ENCODE peak calls at places on chromosomes 4 and X, in four cellular contexts. One of them, this sample, is unnamed.

GRCh38 chr4:158496030-158496741 is 25.5 kb upstream of the RXFP1 start:
- DNase-seq in OCI-LY7: peak
- DNase-seq in body of pancreas: peak
- DNase-seq in fibroblast of lung: no peak
- DNase-seq in this sample: peak

GRCh38 chrX:10158279-10158939 is 1.6 kb downstream of the CLCN4 start:
- DNase-seq in fibroblast of lung: no peak
- DNase-seq in body of pancreas: peak
- DNase-seq in OCI-LY7: peak
- DNase-seq in this sample: peak

GRCh38 chr4:31045151-31045550 is 325.0 kb downstream of the PCDH7 start:
- DNase-seq in fibroblast of lung: no peak
- DNase-seq in OCI-LY7: no peak
- DNase-seq in body of pancreas: no peak
- DNase-seq in this sample: no peak

GRCh38 chrX:134542485-134542884 is 82.5 kb downstream of the HPRT1 start:
- DNase-seq in fibroblast of lung: peak
- DNase-seq in OCI-LY7: peak
- DNase-seq in body of pancreas: no peak
- DNase-seq in this sample: peak

GRCh38 chrX:134026732-134027311 is 41.4 kb upstream of the GPC3 start:
- DNase-seq in OCI-LY7: no peak
- DNase-seq in body of pancreas: peak
- DNase-seq in fibroblast of lung: peak
- DNase-seq in this sample: peak

GRCh38 chr4:176957353-176958118 is 164.8 kb upstream of the VEGFC start:
- DNase-seq in fibroblast of lung: no peak
- DNase-seq in OCI-LY7: no peak
- DNase-seq in body of pancreas: no peak
- DNase-seq in this sample: no peak

GRCh38 chrX:143788265-143788664 is 67.7 kb upstream of the SPANXN2 start:
- DNase-seq in fibroblast of lung: peak
- DNase-seq in OCI-LY7: peak
- DNase-seq in body of pancreas: no peak
- DNase-seq in this sample: no peak

GRCh38 chr4:127309360-127310095 is 323.2 kb upstream of the INTU start:
- DNase-seq in body of pancreas: no peak
- DNase-seq in fibroblast of lung: peak
- DNase-seq in OCI-LY7: no peak
- DNase-seq in this sample: no peak

GRCh38 chr4:173039617-173040176 is 128.9 kb upstream of the GALNT7 start:
- DNase-seq in body of pancreas: peak
- DNase-seq in fibroblast of lung: peak
- DNase-seq in OCI-LY7: no peak
- DNase-seq in this sample: no peak

GRCh38 chrX:150086371-150086770 is 148.1 kb upstream of the EOLA2 start:
- DNase-seq in fibroblast of lung: no peak
- DNase-seq in OCI-LY7: no peak
- DNase-seq in body of pancreas: no peak
- DNase-seq in this sample: no peak

GRCh38 chr4:183380901-183381300 is 58.7 kb upstream of the CLDN24 start:
- DNase-seq in fibroblast of lung: no peak
- DNase-seq in OCI-LY7: no peak
- DNase-seq in body of pancreas: no peak
- DNase-seq in this sample: no peak

GRCh38 chr4:36235306-36235705 is 9.0 kb downstream of the ARAP2 start:
- DNase-seq in OCI-LY7: no peak
- DNase-seq in fibroblast of lung: no peak
- DNase-seq in body of pancreas: no peak
- DNase-seq in this sample: no peak

GRCh38 chr4:145904413-145905177 is 34.0 kb downstream of the ZNF827 start:
- DNase-seq in OCI-LY7: no peak
- DNase-seq in fibroblast of lung: no peak
- DNase-seq in body of pancreas: no peak
- DNase-seq in this sample: no peak

GRCh38 chr4:158302076-158302866 is 92.0 kb downstream of the TMEM144 start:
- DNase-seq in body of pancreas: no peak
- DNase-seq in fibroblast of lung: peak
- DNase-seq in OCI-LY7: no peak
- DNase-seq in this sample: peak

GRCh38 chr4:131595140-131595539 is 1554.0 kb upstream of the PCDH10 start:
- DNase-seq in fibroblast of lung: no peak
- DNase-seq in body of pancreas: no peak
- DNase-seq in OCI-LY7: no peak
- DNase-seq in this sample: no peak

GRCh38 chr4:4578981-4579380 is 37.1 kb upstream of the STX18 start:
- DNase-seq in fibroblast of lung: no peak
- DNase-seq in OCI-LY7: no peak
- DNase-seq in body of pancreas: no peak
- DNase-seq in this sample: no peak

DNA sequence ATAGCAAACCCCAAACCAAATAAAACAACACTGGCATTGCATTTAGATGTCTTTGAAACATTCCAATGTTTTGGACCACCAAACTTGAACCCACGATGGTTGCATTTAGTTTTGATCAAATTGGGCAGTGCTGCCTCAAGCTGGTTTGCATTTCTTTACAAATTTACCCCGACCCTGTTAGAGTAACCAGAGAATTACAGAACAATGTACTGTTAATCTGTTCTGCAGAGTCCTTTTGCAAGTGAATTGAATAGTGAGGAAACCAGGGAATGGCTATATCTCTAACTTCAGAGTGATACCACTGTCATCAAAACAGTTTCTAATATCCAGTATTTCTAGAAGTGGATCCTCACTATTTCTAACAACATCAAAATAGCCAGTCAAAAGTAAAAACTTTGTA is 49.5 kb upstream of the GYPA start:
- DNase-seq in body of pancreas: no peak
- DNase-seq in OCI-LY7: no peak
- DNase-seq in fibroblast of lung: no peak
- DNase-seq in this sample: no peak
- H3K4me3 ChIP-seq in body of pancreas: no peak
- H3K4me3 ChIP-seq in OCI-LY7: no peak
- H3K4me3 ChIP-seq in fibroblast of lung: no peak
- H3K4me3 ChIP-seq in this sample: no peak

GRCh38 chr4:86730310-86730709 is 118.9 kb downstream of the SLC10A6 start:
- DNase-seq in fibroblast of lung: no peak
- DNase-seq in body of pancreas: no peak
- DNase-seq in OCI-LY7: no peak
- DNase-seq in this sample: no peak
- H3K4me3 ChIP-seq in fibroblast of lung: no peak
- H3K4me3 ChIP-seq in body of pancreas: no peak
- H3K4me3 ChIP-seq in OCI-LY7: no peak
- H3K4me3 ChIP-seq in this sample: no peak

DNA sequence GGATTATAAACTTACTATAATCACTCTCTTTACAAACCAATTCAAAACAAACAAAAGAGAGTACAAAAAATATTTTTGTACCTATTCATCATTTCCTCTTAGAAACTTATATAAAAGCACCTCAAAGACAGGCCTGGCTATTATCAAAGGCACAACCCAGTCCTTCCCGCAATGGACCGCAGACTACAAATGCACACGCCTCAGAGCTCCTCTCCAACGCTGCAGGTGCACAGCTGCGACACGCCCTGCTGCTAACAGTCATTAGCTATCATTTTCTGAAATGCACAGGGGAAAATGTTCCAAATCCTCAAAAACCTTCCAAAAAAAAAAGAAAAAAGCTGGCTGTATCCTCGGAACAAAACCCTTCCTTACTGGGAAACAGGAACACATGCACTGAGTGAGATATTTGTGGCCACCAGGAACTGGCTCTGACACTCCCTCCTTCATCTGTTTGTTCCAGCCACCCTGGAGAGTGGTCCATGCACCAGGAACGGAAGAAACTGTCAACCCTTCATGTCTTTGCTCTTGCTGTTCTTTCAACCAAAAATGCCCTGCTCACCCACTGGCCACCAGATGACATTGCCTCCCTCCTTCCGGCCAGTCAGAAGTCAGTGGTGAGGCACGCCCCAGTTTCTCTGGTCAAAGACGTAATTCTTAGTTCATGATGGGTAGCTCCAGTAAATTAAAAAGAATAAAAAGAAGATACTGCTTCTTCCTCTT is 16.7 kb downstream of the IRF2 start:
- DNase-seq in OCI-LY7: peak
- DNase-seq in body of pancreas: no peak
- DNase-seq in fibroblast of lung: no peak
- DNase-seq in this sample: peak
- H3K4me3 ChIP-seq in OCI-LY7: peak
- H3K4me3 ChIP-seq in body of pancreas: no peak
- H3K4me3 ChIP-seq in fibroblast of lung: no peak
- H3K4me3 ChIP-seq in this sample: no peak

GRCh38 chr4:40196260-40196659 is 571 bp upstream of the RHOH start:
- DNase-seq in fibroblast of lung: no peak
- DNase-seq in OCI-LY7: peak
- DNase-seq in body of pancreas: no peak
- DNase-seq in this sample: no peak

GRCh38 chr4:40199179-40199670 is 2.4 kb downstream of the RHOH start:
- DNase-seq in body of pancreas: no peak
- DNase-seq in fibroblast of lung: no peak
- DNase-seq in OCI-LY7: peak
- DNase-seq in this sample: no peak

GRCh38 chr4:40196724-40197281 is at the start of gene RHOH:
- DNase-seq in body of pancreas: no peak
- DNase-seq in fibroblast of lung: no peak
- DNase-seq in OCI-LY7: peak
- DNase-seq in this sample: no peak

GRCh38 chr4:40199999-40200880 is 3.4 kb downstream of the RHOH start:
- DNase-seq in body of pancreas: no peak
- DNase-seq in fibroblast of lung: no peak
- DNase-seq in OCI-LY7: peak
- DNase-seq in this sample: no peak

GRCh38 chr4:40197879-40198689 is 1.3 kb downstream of the RHOH start:
- DNase-seq in OCI-LY7: peak
- DNase-seq in fibroblast of lung: no peak
- DNase-seq in body of pancreas: no peak
- DNase-seq in this sample: no peak
- H3K4me3 ChIP-seq in OCI-LY7: peak
- H3K4me3 ChIP-seq in fibroblast of lung: no peak
- H3K4me3 ChIP-seq in body of pancreas: no peak
- H3K4me3 ChIP-seq in this sample: no peak

GRCh38 chr4:120771907-120772306 is 150.6 kb downstream of the PRDM5 start:
- DNase-seq in OCI-LY7: no peak
- DNase-seq in body of pancreas: no peak
- DNase-seq in fibroblast of lung: no peak
- DNase-seq in this sample: no peak

GRCh38 chr4:120770897-120771296 is 151.6 kb downstream of the PRDM5 start:
- DNase-seq in OCI-LY7: no peak
- DNase-seq in body of pancreas: no peak
- DNase-seq in fibroblast of lung: no peak
- DNase-seq in this sample: no peak

GRCh38 chr4:120769227-120769626 is 153.3 kb downstream of the PRDM5 start:
- DNase-seq in fibroblast of lung: peak
- DNase-seq in body of pancreas: no peak
- DNase-seq in OCI-LY7: no peak
- DNase-seq in this sample: peak

DNA sequence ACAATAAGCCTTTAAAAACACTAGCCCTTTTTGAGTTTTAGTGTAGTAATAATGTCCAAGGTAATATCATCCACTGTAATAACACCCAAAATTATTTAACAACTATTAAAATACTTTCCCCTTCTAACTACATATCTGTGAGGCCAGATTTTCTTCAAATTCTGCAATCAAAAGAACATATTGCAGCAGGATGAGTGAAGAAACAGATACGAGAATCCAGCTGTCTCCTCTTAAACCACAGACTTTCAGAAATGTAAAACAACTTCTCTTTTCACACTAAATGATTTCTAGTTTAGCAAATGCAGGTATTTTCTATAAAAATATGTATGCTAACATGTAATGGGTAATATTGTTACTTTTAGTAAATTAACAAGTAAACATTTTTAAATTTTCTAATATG is 148.9 kb downstream of the PRDM5 start:
- DNase-seq in OCI-LY7: peak
- DNase-seq in body of pancreas: no peak
- DNase-seq in fibroblast of lung: peak
- DNase-seq in this sample: no peak
- H3K4me3 ChIP-seq in OCI-LY7: no peak
- H3K4me3 ChIP-seq in body of pancreas: no peak
- H3K4me3 ChIP-seq in fibroblast of lung: no peak
- H3K4me3 ChIP-seq in this sample: no peak

GRCh38 chr4:41160856-41161255 is 53.5 kb downstream of the APBB2 start:
- DNase-seq in fibroblast of lung: peak
- DNase-seq in body of pancreas: no peak
- DNase-seq in OCI-LY7: no peak
- DNase-seq in this sample: no peak
- H3K4me3 ChIP-seq in fibroblast of lung: no peak
- H3K4me3 ChIP-seq in body of pancreas: no peak
- H3K4me3 ChIP-seq in OCI-LY7: no peak
- H3K4me3 ChIP-seq in this sample: no peak

GRCh38 chr4:1403177-1403583 is 3.1 kb downstream of the NKX1-1 start:
- DNase-seq in OCI-LY7: no peak
- DNase-seq in fibroblast of lung: no peak
- DNase-seq in body of pancreas: no peak
- DNase-seq in this sample: no peak
- H3K4me3 ChIP-seq in OCI-LY7: no peak
- H3K4me3 ChIP-seq in fibroblast of lung: no peak
- H3K4me3 ChIP-seq in body of pancreas: no peak
- H3K4me3 ChIP-seq in this sample: no peak

DNA sequence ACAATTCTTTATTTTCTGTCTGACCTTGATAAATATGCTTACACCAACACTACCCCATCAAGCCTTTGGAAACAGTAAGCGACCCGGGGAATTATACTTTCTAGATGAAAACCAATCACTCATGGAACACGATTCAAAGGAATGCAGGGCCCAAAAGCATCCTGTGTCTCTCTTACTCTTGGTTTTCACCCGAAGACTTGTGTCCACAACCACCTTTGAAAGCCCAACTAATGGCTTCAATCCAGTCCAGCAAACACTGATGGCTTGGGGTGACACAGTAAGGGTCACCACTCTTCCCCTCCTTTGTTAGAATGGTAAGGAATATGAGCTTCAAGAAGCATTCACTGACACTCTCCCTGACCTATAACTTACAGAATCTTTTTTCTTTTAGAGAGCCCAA is 1.6 kb downstream of the CBR4 start:
- DNase-seq in body of pancreas: no peak
- DNase-seq in OCI-LY7: no peak
- DNase-seq in fibroblast of lung: no peak
- DNase-seq in this sample: no peak
- H3K4me3 ChIP-seq in body of pancreas: no peak
- H3K4me3 ChIP-seq in OCI-LY7: peak
- H3K4me3 ChIP-seq in fibroblast of lung: no peak
- H3K4me3 ChIP-seq in this sample: no peak